ENCODE peak calls at places on chromosomes 3 and 15, in four cellular contexts. E is AG10803; L is CD8-positive, alpha-beta memory T cell; U is PC-3. A is an unnamed sample.

GRCh38 chr3:176693416-176693815 is 503.9 kb downstream of the TBL1XR1 start:
- DNase-seq in E (no peak), L (no peak), U (no peak), A (no peak)

GRCh38 chr15:70165811-70166284 is 68.1 kb upstream of the TLE3 start:
- DNase-seq in U (no peak), L (no peak), E (peak; percentile 17), A (no peak)

GRCh38 chr15:78695849-78696248 is 54.8 kb upstream of the CHRNB4 start:
- DNase-seq in L (no peak), U (no peak), E (no peak), A (no peak)

GRCh38 chr15:98330692-98331435 is 317.5 kb upstream of the IGF1R start:
- DNase-seq in E (no peak), U (no peak), L (no peak), A (no peak)

GRCh38 chr15:38899300-38899699 is 334.7 kb upstream of the RASGRP1 start:
- DNase-seq in E (no peak), U (peak; percentile 32), L (no peak), A (no peak)

GRCh38 chr3:71245052-71245488 is 338.5 kb downstream of the FOXP1 start:
- DNase-seq in L (no peak), E (peak; percentile 46), U (peak; percentile 13), A (no peak)

GRCh38 chr3:79604681-79605080 is 163.1 kb downstream of the ROBO1 start:
- DNase-seq in E (no peak), U (no peak), L (no peak), A (no peak)

GRCh38 chr3:123420416-123420968 is 28.4 kb downstream of the ADCY5 start:
- DNase-seq in U (no peak), L (no peak), E (no peak), A (no peak)

GRCh38 chr15:45185069-45185779 is 2.5 kb downstream of the SHF start:
- DNase-seq in U (no peak), E (no peak), L (no peak), A (no peak)

GRCh38 chr3:43506644-43507043 is 115.2 kb downstream of the ANO10 start:
- DNase-seq in L (no peak), E (no peak), U (no peak), A (no peak)

GRCh38 chr3:153311531-153311930 is 149.5 kb downstream of the RAP2B start:
- DNase-seq in L (no peak), U (no peak), E (peak; percentile 16), A (no peak)

GRCh38 chr15:95470997-95471692 is 859.4 kb upstream of the NR2F2 start:
- DNase-seq in L (no peak), U (no peak), E (no peak), A (no peak)

GRCh38 chr3:17632401-17633100 is 109.9 kb downstream of the TBC1D5 start:
- DNase-seq in L (no peak), E (peak; percentile 66), U (peak; percentile 58), A (no peak)

GRCh38 chr3:10466186-10466585 is 39.2 kb downstream of the ATP2B2 start:
- DNase-seq in L (no peak), E (no peak), U (no peak), A (no peak)

GRCh38 chr15:77013786-77014136 is 18.8 kb downstream of the PSTPIP1 start:
- DNase-seq in U (peak; percentile 12), E (no peak), L (peak; percentile 51), A (no peak)

GRCh38 chr3:101556064-101556463 is 5.6 kb upstream of the TRMT10C start:
- DNase-seq in E (no peak), U (no peak), L (no peak), A (no peak)

GRCh38 chr3:98787181-98787580 is 24.0 kb downstream of the ST3GAL6 start:
- DNase-seq in E (no peak), U (no peak), L (no peak), A (no peak)

GRCh38 chr3:5531741-5532140 is 344.2 kb downstream of the EDEM1 start:
- DNase-seq in U (no peak), L (no peak), E (no peak), A (peak; percentile 7)

GRCh38 chr3:33440328-33440577 is at the start of gene UBP1:
- DNase-seq in L (no peak), E (no peak), U (no peak), A (no peak)

GRCh38 chr3:41317718-41318117 is 118.4 kb downstream of the CTNNB1 start:
- DNase-seq in U (peak; percentile 76), E (peak; percentile 86), L (no peak), A (no peak)

GRCh38 chr3:100518983-100519382 is 26.6 kb downstream of the TMEM45A start:
- DNase-seq in U (no peak), L (no peak), E (peak; percentile 53), A (no peak)

DNA sequence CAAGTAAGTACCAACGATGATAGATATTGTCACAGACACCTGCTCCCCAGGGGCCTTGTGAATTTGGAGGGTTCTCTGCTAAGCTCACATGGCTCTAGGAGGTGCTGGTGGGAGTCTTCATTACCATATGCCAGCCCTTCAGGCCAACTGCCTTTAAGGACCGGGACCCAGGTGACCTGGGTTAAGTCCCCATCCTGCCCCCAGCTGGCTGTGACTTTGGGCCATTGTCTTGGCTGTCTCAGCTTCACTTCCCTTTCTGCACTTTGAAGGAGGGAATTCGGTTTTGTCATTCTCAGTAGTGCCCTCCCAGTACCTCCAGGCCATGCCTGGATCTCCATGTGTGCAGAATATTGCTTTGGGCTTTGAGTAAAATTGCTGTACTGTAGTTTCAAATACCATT is 72.8 kb upstream of the ACAD9 start:
- DNase-seq in L (no peak), E (no peak), U (no peak), A (no peak)
- H3K4me3 ChIP-seq in L (no peak overlapping the region), E (no peak overlapping the region), U (no peak overlapping the region), A (no peak overlapping the region)

GRCh38 chr3:171456765-171457164 is 3.4 kb downstream of the TNIK start:
- DNase-seq in U (no peak), L (no peak), E (no peak), A (no peak)

GRCh38 chr3:171459130-171459941 is 869 bp downstream of the TNIK start:
- DNase-seq in L (peak; percentile 70), E (peak; percentile 23), U (peak; percentile 48), A (no peak)

GRCh38 chr3:171458857-171459129 is 1.4 kb downstream of the TNIK start:
- DNase-seq in E (no peak), U (no peak), L (no peak), A (no peak)

GRCh38 chr3:171457263-171458055 is 2.7 kb downstream of the TNIK start:
- DNase-seq in E (no peak), L (peak; percentile 10), U (no peak), A (no peak)

DNA sequence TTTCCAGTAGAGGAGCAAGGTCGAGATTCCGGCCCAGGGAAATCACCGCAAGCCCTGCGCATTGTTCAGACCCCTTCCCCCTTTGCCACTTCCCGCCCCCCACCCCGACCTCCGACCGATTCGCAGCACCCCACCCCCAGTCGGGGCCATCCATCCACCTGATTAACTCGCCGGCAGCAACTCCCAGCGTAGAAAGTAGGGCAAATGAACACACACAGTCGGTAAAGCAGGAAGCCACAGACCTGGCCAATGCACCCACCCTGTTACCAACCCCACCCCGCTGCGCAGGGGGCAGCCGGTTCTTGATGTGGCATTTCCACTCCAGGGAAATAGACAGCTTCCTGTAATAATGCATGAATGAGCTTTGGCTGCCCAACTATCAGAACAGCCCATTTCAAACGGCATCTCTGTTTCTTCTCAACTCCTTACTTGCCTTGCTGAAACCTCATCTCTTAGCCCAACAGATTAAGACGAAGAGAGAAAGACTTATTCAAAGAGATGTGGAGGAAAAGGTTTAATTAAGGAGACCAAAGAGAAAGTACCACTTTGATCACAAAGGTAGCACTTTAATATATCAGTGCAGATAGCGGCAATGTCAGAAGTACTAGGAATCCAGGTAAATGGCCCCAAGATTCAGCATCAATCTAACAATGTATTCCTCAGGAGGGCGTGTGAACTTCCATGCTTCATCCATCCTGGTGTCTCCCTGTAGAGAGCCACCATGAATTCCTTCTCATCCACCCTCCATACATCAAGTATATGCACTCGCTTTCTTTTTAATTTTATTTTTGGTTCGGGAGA is 1.9 kb downstream of the TNIK start:
- DNase-seq in L (peak; percentile 62), U (no peak), E (no peak), A (peak; percentile 53)
- H3K4me3 ChIP-seq in L (peak overlapping the region; percentile 75), U (peak overlapping the region; percentile 84), E (peak overlapping the region; percentile 83), A (no peak overlapping the region)

GRCh38 chr15:41894791-41895463 is 1.1 kb upstream of the SPTBN5 start:
- DNase-seq in L (peak; percentile 88), U (peak; percentile 82), E (peak; percentile 71), A (peak; percentile 12)

GRCh38 chr15:41892621-41893421 is 1.0 kb downstream of the SPTBN5 start:
- DNase-seq in U (no peak), E (no peak), L (peak; percentile 43), A (no peak)

GRCh38 chr15:41891946-41892345 is 1.9 kb downstream of the SPTBN5 start:
- DNase-seq in L (no peak), E (no peak), U (no peak), A (no peak)

GRCh38 chr15:41894251-41894790 is 468 bp upstream of the SPTBN5 start:
- DNase-seq in E (no peak), U (no peak), L (no peak), A (no peak)

DNA sequence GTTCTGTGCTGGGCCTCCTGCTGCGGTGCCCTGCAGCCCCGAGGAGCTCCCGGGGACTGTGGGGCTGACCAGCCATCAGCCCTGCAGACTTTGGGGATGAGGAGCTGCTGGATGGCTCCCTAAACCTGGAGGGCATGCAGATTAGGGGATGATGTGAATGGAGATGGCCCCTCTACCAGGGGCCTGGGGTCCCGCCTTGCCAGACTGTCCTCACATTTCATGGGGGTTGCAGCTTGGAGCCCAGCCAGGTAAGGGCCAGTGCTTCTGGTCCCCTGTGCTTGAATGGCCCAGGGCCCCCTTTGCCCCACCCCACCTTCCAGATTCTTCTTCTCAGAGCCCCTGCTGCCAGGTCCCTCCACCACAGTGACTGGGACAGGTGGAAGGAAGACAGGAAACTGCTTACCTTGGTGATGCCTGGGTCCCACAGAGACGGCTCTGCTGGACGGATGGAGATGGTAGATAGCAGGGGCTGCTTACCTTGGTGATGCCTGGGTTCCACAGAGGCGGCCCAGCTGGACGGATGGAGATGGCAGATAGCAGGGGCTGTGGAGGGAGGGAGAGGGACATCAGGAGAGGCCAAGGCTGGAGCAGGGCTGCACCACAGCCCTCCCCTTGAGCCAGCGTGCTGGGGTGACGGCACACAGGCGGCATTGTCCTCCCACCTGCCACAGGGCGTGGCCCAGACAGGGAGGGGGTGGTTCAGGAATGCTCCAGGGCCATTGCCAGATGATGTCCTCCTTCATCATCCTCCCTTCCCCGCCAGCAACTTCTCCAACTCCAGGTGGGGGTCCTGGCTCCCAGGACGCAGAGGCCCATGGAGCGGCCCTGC is at the start of gene SPTBN5:
- DNase-seq in U (no peak), L (no peak), E (no peak), A (no peak)
- H3K4me3 ChIP-seq in U (peak within 1 kb of the TSS; percentile 53), L (peak within 1 kb of the TSS; percentile 29), E (peak within 1 kb of the TSS; percentile 6), A (no peak within 1 kb of the TSS)

GRCh38 chr3:151312972-151313371 is 3.6 kb downstream of the GPR87 start:
- DNase-seq in U (no peak), E (no peak), L (no peak), A (no peak)

GRCh38 chr3:151315136-151315535 is 1.5 kb downstream of the GPR87 start:
- DNase-seq in L (no peak), U (peak; percentile 60), E (peak; percentile 35), A (no peak)

GRCh38 chr3:151314593-151314992 is 2.0 kb downstream of the GPR87 start:
- DNase-seq in U (no peak), E (no peak), L (no peak), A (no peak)

GRCh38 chr3:151315846-151316245 is 774 bp downstream of the GPR87 start:
- DNase-seq in U (peak; percentile 29), E (no peak), L (no peak), A (no peak)

DNA sequence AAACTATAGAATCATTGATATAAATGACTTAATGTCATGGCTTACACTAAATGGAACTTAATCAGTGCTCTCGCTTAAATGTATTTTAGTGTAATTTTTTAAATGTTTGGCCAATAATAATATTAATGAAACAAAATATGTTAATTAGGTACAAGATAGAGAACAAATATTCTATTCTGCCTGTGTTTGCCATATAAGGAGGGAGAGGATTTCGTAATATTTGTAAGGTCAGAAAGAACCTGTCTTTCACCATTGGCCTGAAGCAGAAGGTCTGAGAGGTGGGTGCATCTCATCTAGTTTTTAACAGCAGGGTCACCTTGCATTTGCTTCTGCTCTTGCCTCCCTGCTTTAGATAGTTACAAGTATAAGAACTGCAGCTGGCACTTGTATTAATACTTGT is 2.5 kb downstream of the GPR87 start:
- DNase-seq in U (no peak), E (no peak), L (no peak), A (no peak)
- H3K4me3 ChIP-seq in U (peak overlapping the region; percentile 72), E (no peak overlapping the region), L (no peak overlapping the region), A (no peak overlapping the region)